ENCODE peak calls at places on chromosomes 7 and 10, in four cellular contexts. One of them, this sample, is unnamed.

GRCh38 chr10:102419561-102420442 is 834 bp upstream of the FBXL15 start:
- DNase-seq in HL-60: no peak
- DNase-seq in GM23338: peak
- DNase-seq in spleen: peak
- DNase-seq in this sample: peak

GRCh38 chr10:71320592-71320991 is 1.5 kb downstream of the SLC29A3 start:
- DNase-seq in HL-60: no peak
- DNase-seq in GM23338: no peak
- DNase-seq in spleen: no peak
- DNase-seq in this sample: no peak

GRCh38 chr7:151426486-151426905 is 13.4 kb downstream of the CRYGN start:
- DNase-seq in HL-60: no peak
- DNase-seq in GM23338: no peak
- DNase-seq in spleen: peak
- DNase-seq in this sample: peak

GRCh38 chr7:39416866-39417265 is 149.3 kb upstream of the YAE1 start:
- DNase-seq in HL-60: no peak
- DNase-seq in GM23338: no peak
- DNase-seq in spleen: no peak
- DNase-seq in this sample: no peak

GRCh38 chr10:21943633-21944265 is 59.8 kb downstream of the DNAJC1 start:
- DNase-seq in HL-60: peak
- DNase-seq in GM23338: no peak
- DNase-seq in spleen: no peak
- DNase-seq in this sample: no peak

GRCh38 chr7:141701489-141702046 is 398 bp downstream of the DENND11 start:
- DNase-seq in HL-60: no peak
- DNase-seq in GM23338: peak
- DNase-seq in spleen: peak
- DNase-seq in this sample: peak

GRCh38 chr7:66267249-66267648 is 62.1 kb downstream of the TPST1 start:
- DNase-seq in HL-60: no peak
- DNase-seq in GM23338: no peak
- DNase-seq in spleen: no peak
- DNase-seq in this sample: no peak

GRCh38 chr7:37921340-37921805 is 933 bp downstream of the EPDR1 start:
- DNase-seq in HL-60: no peak
- DNase-seq in GM23338: peak
- DNase-seq in spleen: no peak
- DNase-seq in this sample: no peak

GRCh38 chr10:3850999-3851937 is 66.3 kb upstream of the KLF6 start:
- DNase-seq in HL-60: peak
- DNase-seq in GM23338: no peak
- DNase-seq in spleen: no peak
- DNase-seq in this sample: no peak

GRCh38 chr7:79880312-79880711 is 254.3 kb upstream of the GNAI1 start:
- DNase-seq in HL-60: no peak
- DNase-seq in GM23338: no peak
- DNase-seq in spleen: no peak
- DNase-seq in this sample: no peak

GRCh38 chr7:19957664-19958063 is 184.2 kb upstream of the TMEM196 start:
- DNase-seq in HL-60: no peak
- DNase-seq in GM23338: no peak
- DNase-seq in spleen: no peak
- DNase-seq in this sample: no peak

GRCh38 chr7:128266891-128267839 is 26.1 kb downstream of the LEP start:
- DNase-seq in HL-60: no peak
- DNase-seq in GM23338: peak
- DNase-seq in spleen: no peak
- DNase-seq in this sample: peak
- H3K4me3 ChIP-seq in HL-60: no peak
- H3K4me3 ChIP-seq in GM23338: peak
- H3K4me3 ChIP-seq in spleen: no peak
- H3K4me3 ChIP-seq in this sample: peak

DNA sequence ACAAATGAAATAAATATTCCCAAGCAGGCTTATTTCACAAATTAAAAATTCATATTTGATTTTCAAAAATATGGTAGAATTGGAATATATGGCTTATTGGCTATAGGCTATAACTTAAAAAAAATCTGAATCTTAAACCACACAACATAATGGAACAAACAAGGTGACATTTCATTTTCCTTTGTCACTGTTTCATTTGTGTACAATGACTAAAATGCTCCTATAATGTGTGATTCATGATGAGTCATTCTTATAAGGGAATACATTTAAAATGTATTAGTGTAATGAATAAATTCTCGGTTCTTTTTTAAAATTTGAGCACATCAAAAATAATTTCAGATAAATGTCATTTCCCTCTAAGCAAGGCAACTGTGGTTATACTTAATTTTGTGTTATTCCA is 148.0 kb upstream of the ANK3 start:
- DNase-seq in HL-60: no peak
- DNase-seq in GM23338: no peak
- DNase-seq in spleen: no peak
- DNase-seq in this sample: no peak
- TF ChIP-seq POLR2AphosphoS5 in HL-60: no peak
- TF ChIP-seq POLR2AphosphoS5 in GM23338: no peak
- TF ChIP-seq POLR2AphosphoS5 in spleen: no peak
- TF ChIP-seq POLR2AphosphoS5 in this sample: no peak

DNA sequence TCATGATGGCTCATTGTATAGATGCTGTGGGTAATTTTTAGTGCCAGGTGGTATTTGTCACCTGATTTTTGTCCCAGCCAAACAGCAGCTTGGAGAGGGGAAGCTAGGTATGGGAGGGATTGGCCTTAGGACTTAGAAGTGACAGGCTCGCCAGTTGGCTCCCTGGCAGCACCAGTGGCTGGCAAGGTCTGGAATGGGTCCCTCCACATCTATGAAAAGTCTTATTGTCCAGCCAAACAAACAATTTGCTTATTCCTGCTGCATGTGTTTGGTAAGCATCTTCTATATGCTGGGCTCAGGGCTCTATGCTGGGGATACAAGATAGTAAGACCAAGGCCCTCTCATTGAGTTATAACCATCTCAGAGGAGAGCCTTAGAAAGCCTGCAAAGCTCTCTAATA is 42.5 kb downstream of the SORCS3 start:
- DNase-seq in HL-60: no peak
- DNase-seq in GM23338: no peak
- DNase-seq in spleen: no peak
- DNase-seq in this sample: no peak
- H3K27ac ChIP-seq in HL-60: no peak
- H3K27ac ChIP-seq in GM23338: no peak
- H3K27ac ChIP-seq in spleen: no peak
- H3K27ac ChIP-seq in this sample: no peak

DNA sequence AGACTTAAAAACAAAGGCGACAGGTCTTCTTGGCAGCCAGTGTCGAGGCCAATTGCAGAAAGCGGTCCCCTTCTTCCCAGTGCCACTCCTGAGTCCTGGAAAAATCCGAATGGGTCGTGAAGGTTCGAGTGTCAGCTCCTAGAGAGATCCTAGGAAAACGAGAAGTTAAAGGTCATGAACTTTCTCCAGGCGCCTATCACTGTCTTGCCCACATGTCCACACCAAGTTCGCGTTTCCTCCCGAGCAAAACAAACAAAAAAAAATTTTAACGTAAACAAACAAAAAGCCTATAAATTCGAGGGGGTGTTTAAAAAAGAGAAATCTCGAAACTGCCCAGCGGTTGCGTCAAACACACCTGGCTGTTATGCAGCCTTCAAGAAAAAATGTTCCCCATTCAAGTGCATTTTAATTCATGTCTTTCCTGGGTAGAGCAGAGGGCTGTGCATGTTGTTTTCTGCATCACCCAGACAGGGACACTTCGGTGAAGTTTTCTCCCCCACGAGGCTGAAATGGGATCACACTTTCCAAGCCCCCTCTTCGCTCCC is 1.5 kb downstream of the ARHGAP21 start:
- DNase-seq in HL-60: no peak
- DNase-seq in GM23338: peak
- DNase-seq in spleen: no peak
- DNase-seq in this sample: no peak
- H3K4me3 ChIP-seq in HL-60: no peak
- H3K4me3 ChIP-seq in GM23338: peak
- H3K4me3 ChIP-seq in spleen: peak
- H3K4me3 ChIP-seq in this sample: peak

GRCh38 chr7:128404143-128404681 is 5.6 kb downstream of the IMPDH1 start:
- DNase-seq in HL-60: no peak
- DNase-seq in GM23338: no peak
- DNase-seq in spleen: no peak
- DNase-seq in this sample: peak

GRCh38 chr7:128406986-128407589 is 2.7 kb downstream of the IMPDH1 start:
- DNase-seq in HL-60: no peak
- DNase-seq in GM23338: no peak
- DNase-seq in spleen: no peak
- DNase-seq in this sample: no peak

GRCh38 chr7:128406147-128406985 is 3.4 kb downstream of the IMPDH1 start:
- DNase-seq in HL-60: no peak
- DNase-seq in GM23338: peak
- DNase-seq in spleen: peak
- DNase-seq in this sample: no peak

GRCh38 chr7:128404826-128405344 is 4.9 kb downstream of the IMPDH1 start:
- DNase-seq in HL-60: no peak
- DNase-seq in GM23338: no peak
- DNase-seq in spleen: no peak
- DNase-seq in this sample: no peak

GRCh38 chr7:128405345-128406146 is 4.2 kb downstream of the IMPDH1 start:
- DNase-seq in HL-60: no peak
- DNase-seq in GM23338: peak
- DNase-seq in spleen: peak
- DNase-seq in this sample: peak
- TF ChIP-seq POLR2AphosphoS5 in HL-60: no peak
- TF ChIP-seq POLR2AphosphoS5 in GM23338: no peak
- TF ChIP-seq POLR2AphosphoS5 in spleen: no peak
- TF ChIP-seq POLR2AphosphoS5 in this sample: no peak

GRCh38 chr10:15444105-15445021 is 73.3 kb upstream of the FAM171A1 start:
- DNase-seq in HL-60: no peak
- DNase-seq in GM23338: no peak
- DNase-seq in spleen: no peak
- DNase-seq in this sample: no peak

GRCh38 chr10:15436696-15437095 is 65.6 kb upstream of the FAM171A1 start:
- DNase-seq in HL-60: no peak
- DNase-seq in GM23338: no peak
- DNase-seq in spleen: no peak
- DNase-seq in this sample: no peak

GRCh38 chr10:15439381-15439837 is 68.3 kb upstream of the FAM171A1 start:
- DNase-seq in HL-60: no peak
- DNase-seq in GM23338: peak
- DNase-seq in spleen: no peak
- DNase-seq in this sample: no peak

GRCh38 chr10:15442056-15442455 is 71.0 kb upstream of the FAM171A1 start:
- DNase-seq in HL-60: no peak
- DNase-seq in GM23338: no peak
- DNase-seq in spleen: no peak
- DNase-seq in this sample: no peak

DNA sequence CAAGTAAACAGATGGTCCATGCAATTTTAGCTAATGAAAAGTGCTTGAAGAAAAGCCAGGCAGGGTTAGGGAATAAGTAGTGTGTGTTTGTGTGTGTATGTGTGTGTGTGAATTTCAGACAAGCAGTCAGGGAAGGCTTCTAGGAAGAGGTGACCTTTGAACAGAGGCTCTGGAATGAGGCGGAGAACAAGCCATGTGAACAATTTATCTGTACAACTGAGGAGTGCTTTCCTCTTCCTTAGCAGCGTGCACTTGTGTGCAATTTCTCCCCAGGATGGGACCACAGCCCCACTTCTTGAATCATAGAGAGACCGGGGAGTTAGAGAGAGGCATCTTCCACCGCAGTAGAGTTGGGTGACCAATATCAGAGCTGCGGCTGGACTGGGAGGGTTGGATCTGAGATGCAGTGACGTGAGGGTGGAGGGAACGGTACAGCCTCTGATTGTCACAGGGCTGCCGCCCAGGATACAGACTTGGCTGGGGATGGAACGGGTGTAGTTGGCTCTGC is 69.2 kb upstream of the FAM171A1 start:
- DNase-seq in HL-60: no peak
- DNase-seq in GM23338: no peak
- DNase-seq in spleen: no peak
- DNase-seq in this sample: no peak
- H3K27ac ChIP-seq in HL-60: no peak
- H3K27ac ChIP-seq in GM23338: no peak
- H3K27ac ChIP-seq in spleen: no peak
- H3K27ac ChIP-seq in this sample: no peak

DNA sequence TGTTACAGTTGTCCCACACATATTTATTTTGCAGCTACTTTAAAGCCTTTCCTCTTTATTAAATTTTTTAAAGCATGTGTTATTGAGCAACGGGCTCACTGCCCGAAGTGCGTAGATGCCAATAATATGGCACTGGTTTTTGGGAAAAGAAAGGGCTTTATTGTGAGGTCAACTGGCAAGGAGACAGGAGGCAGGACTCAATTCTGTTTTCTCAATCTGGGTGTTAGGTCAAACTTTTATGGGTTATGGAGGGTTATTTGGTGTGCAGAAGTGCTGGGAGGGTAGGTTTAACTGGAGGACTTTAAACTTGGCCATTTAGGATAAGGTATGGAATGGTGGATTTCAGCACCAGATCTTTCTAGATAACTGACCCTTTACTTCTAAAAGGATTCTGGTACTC is 183.6 kb downstream of the LRRC4 start:
- DNase-seq in HL-60: no peak
- DNase-seq in GM23338: no peak
- DNase-seq in spleen: no peak
- DNase-seq in this sample: no peak
- H3K4me3 ChIP-seq in HL-60: no peak
- H3K4me3 ChIP-seq in GM23338: no peak
- H3K4me3 ChIP-seq in spleen: no peak
- H3K4me3 ChIP-seq in this sample: no peak

DNA sequence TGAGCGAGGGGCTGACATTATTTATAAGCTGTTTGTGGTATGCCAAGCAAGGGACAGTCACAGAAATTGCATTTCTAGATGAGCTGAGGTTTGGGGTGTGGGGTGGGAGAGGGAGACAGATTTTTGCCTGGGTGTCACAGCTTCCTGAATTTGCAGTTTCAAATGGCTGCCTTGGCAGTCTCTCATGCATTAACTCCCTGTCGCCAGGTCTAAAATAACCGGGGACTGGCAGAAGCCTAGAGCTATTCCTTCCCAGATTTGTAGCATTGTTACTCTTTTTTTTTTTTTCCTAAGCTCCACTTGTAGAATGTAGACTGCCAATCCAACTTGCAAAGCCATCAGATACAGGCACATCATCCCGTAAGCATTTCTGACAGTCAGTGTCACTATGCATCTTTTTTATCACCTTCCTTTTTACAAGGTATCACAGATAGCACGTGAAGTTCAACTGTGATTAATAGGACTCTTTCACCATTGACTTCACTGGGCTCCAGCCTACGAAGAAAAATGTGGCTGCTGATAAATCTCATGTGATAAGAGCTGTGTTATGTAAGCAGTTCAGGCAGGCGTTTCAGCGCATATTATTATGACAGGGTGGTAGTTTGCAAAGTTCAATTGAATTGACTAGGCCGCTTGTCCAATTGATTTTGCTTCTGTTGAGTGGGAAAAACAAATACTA is 130.7 kb upstream of the CELF2 start:
- DNase-seq in HL-60: no peak
- DNase-seq in GM23338: no peak
- DNase-seq in spleen: no peak
- DNase-seq in this sample: no peak
- TF ChIP-seq POLR2AphosphoS5 in HL-60: no peak
- TF ChIP-seq POLR2AphosphoS5 in GM23338: no peak
- TF ChIP-seq POLR2AphosphoS5 in spleen: no peak
- TF ChIP-seq POLR2AphosphoS5 in this sample: no peak

GRCh38 chr10:29849886-29850285 is 209.5 kb downstream of the JCAD start:
- DNase-seq in HL-60: no peak
- DNase-seq in GM23338: no peak
- DNase-seq in spleen: no peak
- DNase-seq in this sample: no peak
- H3K27ac ChIP-seq in HL-60: no peak
- H3K27ac ChIP-seq in GM23338: no peak
- H3K27ac ChIP-seq in spleen: no peak
- H3K27ac ChIP-seq in this sample: no peak